ENCODE peak calls at places on chromosome 22, in eight cellular contexts. One of them, this sample, is unnamed.

GRCh38 chr22:30000566-30000965 is 79.7 kb upstream of the HORMAD2 start:
- DNase-seq in body of pancreas: no peak
- DNase-seq in cardiac fibroblast: peak; percentile 26
- DNase-seq in PC-3: peak; percentile 18
- DNase-seq in SK-N-SH: no peak
- DNase-seq in colonic mucosa: no peak
- DNase-seq in OCI-LY7: no peak
- DNase-seq in GM12865: no peak
- DNase-seq in this sample: no peak

GRCh38 chr22:27206001-27206746 is 548.8 kb downstream of the MIAT start:
- DNase-seq in body of pancreas: no peak
- DNase-seq in cardiac fibroblast: peak; percentile 75
- DNase-seq in PC-3: no peak
- DNase-seq in SK-N-SH: no peak
- DNase-seq in colonic mucosa: no peak
- DNase-seq in OCI-LY7: no peak
- DNase-seq in GM12865: no peak
- DNase-seq in this sample: peak; percentile 30

GRCh38 chr22:41560095-41560487 is 719 bp upstream of the CSDC2 start:
- DNase-seq in body of pancreas: no peak
- DNase-seq in cardiac fibroblast: no peak
- DNase-seq in PC-3: no peak
- DNase-seq in SK-N-SH: no peak
- DNase-seq in colonic mucosa: no peak
- DNase-seq in OCI-LY7: no peak
- DNase-seq in GM12865: no peak
- DNase-seq in this sample: no peak

GRCh38 chr22:32444068-32444467 is 20.2 kb downstream of the BPIFC start:
- DNase-seq in body of pancreas: no peak
- DNase-seq in cardiac fibroblast: no peak
- DNase-seq in PC-3: peak; percentile 52
- DNase-seq in SK-N-SH: peak; percentile 17
- DNase-seq in colonic mucosa: no peak
- DNase-seq in OCI-LY7: peak; percentile 27
- DNase-seq in GM12865: peak; percentile 55
- DNase-seq in this sample: peak; percentile 3

GRCh38 chr22:42294034-42294985 is 23.9 kb upstream of the TCF20 start:
- DNase-seq in body of pancreas: peak; percentile 53
- DNase-seq in cardiac fibroblast: peak; percentile 55
- DNase-seq in PC-3: peak; percentile 23
- DNase-seq in SK-N-SH: no peak
- DNase-seq in colonic mucosa: peak; percentile 77
- DNase-seq in OCI-LY7: peak; percentile 82
- DNase-seq in GM12865: no peak
- DNase-seq in this sample: peak; percentile 55

GRCh38 chr22:23527971-23528740 is 51.9 kb downstream of the IGLL1 start:
- DNase-seq in body of pancreas: no peak
- DNase-seq in cardiac fibroblast: no peak
- DNase-seq in PC-3: no peak
- DNase-seq in SK-N-SH: no peak
- DNase-seq in colonic mucosa: no peak
- DNase-seq in OCI-LY7: peak; percentile 28
- DNase-seq in GM12865: no peak
- DNase-seq in this sample: no peak

GRCh38 chr22:23388492-23389009 is 191.5 kb downstream of the IGLL1 start:
- DNase-seq in body of pancreas: no peak
- DNase-seq in cardiac fibroblast: no peak
- DNase-seq in PC-3: no peak
- DNase-seq in SK-N-SH: no peak
- DNase-seq in colonic mucosa: no peak
- DNase-seq in OCI-LY7: no peak
- DNase-seq in GM12865: no peak
- DNase-seq in this sample: no peak

GRCh38 chr22:32985899-32986772 is 72.0 kb downstream of the SYN3 start:
- DNase-seq in body of pancreas: peak; percentile 64
- DNase-seq in cardiac fibroblast: peak; percentile 78
- DNase-seq in PC-3: peak; percentile 23
- DNase-seq in SK-N-SH: peak; percentile 77
- DNase-seq in colonic mucosa: peak; percentile 79
- DNase-seq in OCI-LY7: peak; percentile 63
- DNase-seq in GM12865: peak; percentile 65
- DNase-seq in this sample: peak; percentile 78

GRCh38 chr22:32206774-32207758 is 2.2 kb upstream of the RFPL2 start:
- DNase-seq in body of pancreas: no peak
- DNase-seq in cardiac fibroblast: peak; percentile 27
- DNase-seq in PC-3: peak; percentile 48
- DNase-seq in SK-N-SH: peak; percentile 32
- DNase-seq in colonic mucosa: peak; percentile 51
- DNase-seq in OCI-LY7: peak; percentile 42
- DNase-seq in GM12865: peak; percentile 54
- DNase-seq in this sample: peak; percentile 5

GRCh38 chr22:35064664-35065063 is 1.3 kb upstream of the ISX start:
- DNase-seq in body of pancreas: no peak
- DNase-seq in cardiac fibroblast: no peak
- DNase-seq in PC-3: peak; percentile 31
- DNase-seq in SK-N-SH: no peak
- DNase-seq in colonic mucosa: peak; percentile 67
- DNase-seq in OCI-LY7: no peak
- DNase-seq in GM12865: peak; percentile 88
- DNase-seq in this sample: no peak

GRCh38 chr22:23289130-23289503 is 108.8 kb downstream of the BCR start:
- DNase-seq in body of pancreas: no peak
- DNase-seq in cardiac fibroblast: no peak
- DNase-seq in PC-3: no peak
- DNase-seq in SK-N-SH: no peak
- DNase-seq in colonic mucosa: no peak
- DNase-seq in OCI-LY7: no peak
- DNase-seq in GM12865: no peak
- DNase-seq in this sample: no peak

GRCh38 chr22:20427945-20428417 is 9.6 kb downstream of the SCARF2 start:
- DNase-seq in body of pancreas: no peak
- DNase-seq in cardiac fibroblast: no peak
- DNase-seq in PC-3: no peak
- DNase-seq in SK-N-SH: no peak
- DNase-seq in colonic mucosa: no peak
- DNase-seq in OCI-LY7: no peak
- DNase-seq in GM12865: no peak
- DNase-seq in this sample: no peak

GRCh38 chr22:28951969-28952521 is 68.7 kb downstream of the ZNRF3 start:
- DNase-seq in body of pancreas: no peak
- DNase-seq in cardiac fibroblast: peak; percentile 16
- DNase-seq in PC-3: no peak
- DNase-seq in SK-N-SH: no peak
- DNase-seq in colonic mucosa: no peak
- DNase-seq in OCI-LY7: no peak
- DNase-seq in GM12865: no peak
- DNase-seq in this sample: peak; percentile 73

GRCh38 chr22:27749597-27750225 is 51.8 kb downstream of the MN1 start:
- DNase-seq in body of pancreas: no peak
- DNase-seq in cardiac fibroblast: peak; percentile 20
- DNase-seq in PC-3: no peak
- DNase-seq in SK-N-SH: no peak
- DNase-seq in colonic mucosa: no peak
- DNase-seq in OCI-LY7: no peak
- DNase-seq in GM12865: no peak
- DNase-seq in this sample: peak; percentile 52

GRCh38 chr22:38881464-38881871 is 9.5 kb upstream of the CBX6 start:
- DNase-seq in body of pancreas: peak; percentile 59
- DNase-seq in cardiac fibroblast: peak; percentile 83
- DNase-seq in PC-3: peak; percentile 21
- DNase-seq in SK-N-SH: no peak
- DNase-seq in colonic mucosa: peak; percentile 46
- DNase-seq in OCI-LY7: no peak
- DNase-seq in GM12865: no peak
- DNase-seq in this sample: peak; percentile 84

GRCh38 chr22:35220221-35220620 is 37.1 kb upstream of the HMGXB4 start:
- DNase-seq in body of pancreas: no peak
- DNase-seq in cardiac fibroblast: no peak
- DNase-seq in PC-3: no peak
- DNase-seq in SK-N-SH: no peak
- DNase-seq in colonic mucosa: no peak
- DNase-seq in OCI-LY7: no peak
- DNase-seq in GM12865: no peak
- DNase-seq in this sample: no peak

DNA sequence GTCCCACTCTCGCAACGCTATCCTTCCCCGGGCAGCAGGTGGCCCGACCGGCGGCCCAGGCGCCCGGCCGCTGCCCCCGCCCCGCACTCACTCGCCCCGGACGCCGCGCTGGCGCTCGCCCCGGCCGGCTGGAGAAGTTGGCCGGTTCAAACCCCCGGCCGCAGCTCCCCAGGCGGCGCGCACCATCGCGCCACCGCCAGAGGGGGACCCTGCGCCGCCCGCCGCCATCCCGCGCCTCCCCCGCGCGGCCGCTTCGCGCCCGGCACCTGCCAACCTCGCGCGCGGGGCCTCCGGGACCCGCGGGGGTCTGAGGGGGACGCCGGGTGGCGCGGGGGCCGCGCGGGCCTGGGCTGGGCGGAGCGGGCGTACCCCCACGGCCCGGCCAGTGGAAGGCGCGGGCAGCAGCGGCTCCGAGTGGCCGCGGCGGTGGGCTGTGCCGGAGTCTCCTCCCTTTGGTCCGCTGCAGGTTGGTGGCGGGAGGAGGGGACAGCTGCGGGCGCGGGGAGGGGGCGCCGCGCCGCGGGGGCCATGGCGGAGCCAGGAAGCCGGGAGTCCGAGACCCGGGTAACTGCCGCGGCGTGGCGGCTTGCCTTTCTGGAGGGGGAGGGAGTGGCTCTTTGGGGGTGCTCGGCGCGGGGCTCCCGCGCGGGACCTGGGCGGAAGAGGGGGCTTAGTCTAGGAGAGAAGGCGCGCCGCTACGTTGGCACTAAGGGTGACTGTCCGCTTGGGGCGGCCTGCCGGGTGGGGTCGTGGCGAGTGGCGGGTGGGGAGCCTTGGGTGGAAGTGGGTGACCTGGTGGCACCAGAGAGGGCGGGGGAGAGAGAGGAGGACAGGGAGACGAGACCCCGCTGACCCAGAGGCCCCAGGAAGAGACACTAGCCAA is at the start of the genes MPST and TST:
- DNase-seq in body of pancreas: peak; percentile 85
- DNase-seq in cardiac fibroblast: peak; percentile 57
- DNase-seq in PC-3: peak; percentile 58
- DNase-seq in SK-N-SH: peak; percentile 97
- DNase-seq in colonic mucosa: peak; percentile 80
- DNase-seq in OCI-LY7: peak; percentile 86
- DNase-seq in GM12865: peak; percentile 77
- DNase-seq in this sample: peak; percentile 76
- TF ChIP-seq CTCF in body of pancreas: peak; percentile 30
- TF ChIP-seq CTCF in cardiac fibroblast: no peak
- TF ChIP-seq CTCF in PC-3: no peak
- TF ChIP-seq CTCF in SK-N-SH: peak; percentile 18
- TF ChIP-seq CTCF in colonic mucosa: no peak
- TF ChIP-seq CTCF in OCI-LY7: peak; percentile 24
- TF ChIP-seq CTCF in GM12865: no peak
- TF ChIP-seq CTCF in this sample: no peak

DNA sequence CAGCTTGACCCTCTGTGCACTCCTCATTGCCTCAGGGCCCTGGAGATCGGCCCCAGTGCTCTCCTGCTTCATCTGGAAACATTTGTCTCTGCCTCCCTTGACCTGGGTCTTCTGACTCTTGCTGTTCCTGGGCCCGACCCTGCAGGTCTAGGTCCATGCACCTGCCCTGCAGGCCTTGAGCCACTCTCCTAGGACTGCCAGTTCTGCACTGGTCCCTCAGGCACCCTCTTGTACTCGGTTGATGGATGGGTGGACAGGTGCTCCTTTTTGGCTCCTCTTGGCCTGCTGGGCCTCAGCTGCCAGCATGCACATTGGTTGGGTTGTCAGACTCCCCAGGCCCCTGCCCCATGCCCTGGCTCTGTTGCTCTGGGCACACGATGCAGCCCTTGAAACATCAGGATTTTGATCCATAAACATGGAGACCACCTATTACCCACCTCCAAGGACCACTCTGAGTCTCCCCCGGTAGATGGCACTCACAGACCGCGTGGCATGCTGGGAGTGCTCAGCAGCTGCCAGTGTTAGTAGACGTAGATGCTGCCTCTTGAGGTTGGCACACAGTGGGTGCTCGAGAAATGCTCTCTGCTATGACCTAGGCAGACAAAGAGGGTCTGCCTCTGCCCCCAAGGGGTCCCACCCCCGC is 20.2 kb upstream of the ACR start:
- DNase-seq in body of pancreas: no peak
- DNase-seq in cardiac fibroblast: no peak
- DNase-seq in PC-3: no peak
- DNase-seq in SK-N-SH: no peak
- DNase-seq in colonic mucosa: no peak
- DNase-seq in OCI-LY7: peak; percentile 47
- DNase-seq in GM12865: no peak
- DNase-seq in this sample: no peak
- TF ChIP-seq CTCF in body of pancreas: no peak
- TF ChIP-seq CTCF in cardiac fibroblast: no peak
- TF ChIP-seq CTCF in PC-3: no peak
- TF ChIP-seq CTCF in SK-N-SH: no peak
- TF ChIP-seq CTCF in colonic mucosa: no peak
- TF ChIP-seq CTCF in OCI-LY7: peak; percentile 70
- TF ChIP-seq CTCF in GM12865: no peak
- TF ChIP-seq CTCF in this sample: no peak

GRCh38 chr22:50112151-50113118 is 22.6 kb downstream of the MOV10L1 start:
- DNase-seq in body of pancreas: no peak
- DNase-seq in cardiac fibroblast: peak; percentile 89
- DNase-seq in PC-3: peak; percentile 25
- DNase-seq in SK-N-SH: no peak
- DNase-seq in colonic mucosa: no peak
- DNase-seq in OCI-LY7: no peak
- DNase-seq in GM12865: peak; percentile 12
- DNase-seq in this sample: peak; percentile 91
- TF ChIP-seq CTCF in body of pancreas: no peak
- TF ChIP-seq CTCF in cardiac fibroblast: no peak
- TF ChIP-seq CTCF in PC-3: no peak
- TF ChIP-seq CTCF in SK-N-SH: no peak
- TF ChIP-seq CTCF in colonic mucosa: no peak
- TF ChIP-seq CTCF in OCI-LY7: peak; percentile 27
- TF ChIP-seq CTCF in GM12865: no peak
- TF ChIP-seq CTCF in this sample: no peak

DNA sequence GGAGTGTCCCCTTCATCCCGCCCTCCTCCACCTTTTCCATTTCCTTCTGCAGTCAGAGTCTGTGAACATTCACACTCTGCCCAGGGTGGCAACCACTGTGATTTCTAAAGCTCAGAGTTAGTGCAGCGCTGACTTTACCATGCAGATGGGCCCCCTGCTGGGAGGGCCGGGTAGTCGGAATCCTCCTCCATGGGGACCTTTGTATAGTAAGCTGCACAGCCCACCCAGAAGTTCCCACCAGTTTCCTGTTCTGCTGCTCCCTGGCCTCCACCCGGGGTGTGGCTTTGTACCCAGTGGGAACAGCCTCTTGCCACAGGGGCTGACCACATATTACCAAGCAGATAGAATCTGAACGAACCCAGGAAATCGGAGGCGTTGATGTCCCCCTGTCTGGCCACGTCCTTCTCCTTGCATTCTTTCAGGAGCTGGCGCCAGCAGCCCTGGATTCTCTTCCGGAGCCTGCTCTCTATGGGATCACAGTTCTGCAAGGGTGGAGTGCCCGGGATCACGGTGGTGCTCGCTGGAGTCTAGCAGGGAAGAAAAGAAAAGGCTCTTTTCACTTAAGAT is 125.3 kb downstream of the MPPED1 start:
- DNase-seq in body of pancreas: no peak
- DNase-seq in cardiac fibroblast: no peak
- DNase-seq in PC-3: peak; percentile 39
- DNase-seq in SK-N-SH: no peak
- DNase-seq in colonic mucosa: no peak
- DNase-seq in OCI-LY7: peak; percentile 13
- DNase-seq in GM12865: no peak
- DNase-seq in this sample: no peak
- TF ChIP-seq CTCF in body of pancreas: no peak
- TF ChIP-seq CTCF in cardiac fibroblast: no peak
- TF ChIP-seq CTCF in PC-3: peak; percentile 60
- TF ChIP-seq CTCF in SK-N-SH: no peak
- TF ChIP-seq CTCF in colonic mucosa: no peak
- TF ChIP-seq CTCF in OCI-LY7: peak; percentile 65
- TF ChIP-seq CTCF in GM12865: peak; percentile 8
- TF ChIP-seq CTCF in this sample: no peak

This sample was measured in fibroblast of villous mesenchyme.